ENCODE peak calls at places on chromosomes 13 and 19, in eight cellular contexts. G is astrocyte, U is right lobe of liver, B is fibroblast of pulmonary artery, T is endothelial cell, M is fibroblast of lung, K is tibial artery, J is H1. Q is an unnamed sample.

GRCh38 chr13:33137726-33138125 is 121.5 kb downstream of the KL start:
- DNase-seq in U (no peak), J (no peak), T (no peak), M (no peak), B (no peak), K (no peak), G (no peak), Q (no peak)

GRCh38 chr13:114279770-114280169 is 1.6 kb upstream of the UPF3A start:
- DNase-seq in G (no peak), K (no peak), M (no peak), U (no peak), B (no peak), J (no peak), T (no peak), Q (no peak)

GRCh38 chr19:48258350-48258749 is 2.6 kb upstream of the CARD8 start:
- DNase-seq in J (no peak), B (peak; percentile 34), T (no peak), K (no peak), U (no peak), G (peak; percentile 4), M (peak; percentile 21), Q (no peak)

GRCh38 chr13:56510836-56511235 is 629.9 kb upstream of the PRR20A start:
- DNase-seq in M (no peak), U (no peak), T (no peak), J (no peak), G (no peak), B (no peak), K (no peak), Q (no peak)

GRCh38 chr19:34253711-34254551 is 423 bp upstream of the GARRE1 start:
- DNase-seq in J (peak; percentile 96), G (no peak), T (peak; percentile 88), K (peak; percentile 82), U (peak; percentile 92), B (no peak), M (peak; percentile 59), Q (peak; percentile 94)

GRCh38 chr19:51607920-51608562 is 22.2 kb downstream of the SIGLEC5 start:
- DNase-seq in K (peak; percentile 78), J (peak; percentile 91), T (peak; percentile 97), U (peak; percentile 67), B (peak; percentile 85), M (peak; percentile 39), G (peak; percentile 24), Q (peak; percentile 78)

GRCh38 chr13:112474869-112475268 is 98.7 kb downstream of the SPACA7 start:
- DNase-seq in M (no peak), K (no peak), U (no peak), J (no peak), B (no peak), G (no peak), T (no peak), Q (no peak)

GRCh38 chr13:79810671-79811070 is 329.7 kb downstream of the NDFIP2 start:
- DNase-seq in K (no peak), M (peak; percentile 77), T (no peak), J (no peak), U (no peak), G (peak; percentile 71), B (peak; percentile 62), Q (no peak)

GRCh38 chr19:53991224-53992113 is at the start of gene CACNG6:
- DNase-seq in U (no peak), M (peak; percentile 24), J (peak; percentile 77), T (peak; percentile 30), K (no peak), B (peak; percentile 49), G (no peak), Q (no peak)

GRCh38 chr13:50162001-50162400 is 146.8 kb downstream of the KCNRG start:
- DNase-seq in B (no peak), J (no peak), T (no peak), M (no peak), G (no peak), K (no peak), U (no peak), Q (no peak)

GRCh38 chr13:101917475-101917810 is 465.0 kb downstream of the ITGBL1 start:
- DNase-seq in K (no peak), U (no peak), G (no peak), B (no peak), T (no peak), J (peak; percentile 51), M (no peak), Q (no peak)

GRCh38 chr19:13260883-13261653 is 110.9 kb downstream of the IER2 start:
- DNase-seq in U (no peak), M (peak; percentile 88), K (no peak), T (no peak), B (peak; percentile 68), G (peak; percentile 84), J (no peak), Q (no peak)

GRCh38 chr13:44421853-44422525 is 48.4 kb downstream of the SERP2 start:
- DNase-seq in M (no peak), G (no peak), U (peak; percentile 17), K (no peak), T (no peak), B (no peak), J (no peak), Q (no peak)

GRCh38 chr13:109873351-109874123 is 87.2 kb upstream of the IRS2 start:
- DNase-seq in J (no peak), B (no peak), G (no peak), T (no peak), M (no peak), K (no peak), U (no peak), Q (no peak)

GRCh38 chr13:65454403-65454802 is 1775.7 kb downstream of the PCDH9 start:
- DNase-seq in K (no peak), M (no peak), U (no peak), B (no peak), T (no peak), G (no peak), J (no peak), Q (no peak)

DNA sequence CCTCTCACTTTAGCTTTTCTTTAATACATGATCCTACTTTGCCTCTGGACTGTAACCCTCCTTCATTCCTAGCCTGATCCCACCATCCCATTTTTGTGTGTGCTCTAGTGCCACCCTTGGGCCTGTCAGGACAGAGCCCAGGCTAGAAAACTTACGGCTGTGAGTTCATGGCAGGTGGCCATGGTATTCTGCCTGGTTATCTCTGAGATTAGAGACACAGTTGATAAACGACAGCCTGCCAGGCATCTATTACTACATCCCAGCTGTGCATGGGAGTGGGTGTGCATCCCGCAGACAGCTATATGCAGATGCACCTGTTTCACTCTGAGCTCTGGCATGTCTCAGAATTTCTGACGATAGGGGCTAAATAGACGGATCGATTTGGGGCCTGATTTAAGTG is 110.9 kb downstream of the HS6ST3 start:
- DNase-seq in T (no peak), B (no peak), J (no peak), U (no peak), M (no peak), G (no peak), K (no peak), Q (no peak)
- TF ChIP-seq CTCF in T (no peak), B (no peak), J (peak; percentile 8), U (no peak), M (no peak), G (no peak), K (no peak), Q (no peak)

GRCh38 chr19:40601061-40601973 is at the start of gene LTBP4:
- DNase-seq in T (peak; percentile 40), U (no peak), G (no peak), J (no peak), M (peak; percentile 42), K (peak; percentile 56), B (no peak), Q (peak; percentile 79)

GRCh38 chr19:40605201-40605971 is 4.2 kb downstream of the LTBP4 start:
- DNase-seq in J (peak; percentile 81), G (peak; percentile 51), M (peak; percentile 72), B (peak; percentile 55), T (peak; percentile 48), K (peak; percentile 66), U (peak; percentile 78), Q (peak; percentile 94)

GRCh38 chr19:40603719-40604646 is 2.8 kb downstream of the LTBP4 start:
- DNase-seq in J (peak; percentile 97), K (peak; percentile 99), B (peak; percentile 98), U (peak; percentile 98), T (peak; percentile 88), G (peak; percentile 87), M (peak; percentile 93), Q (peak; percentile 100)

GRCh38 chr19:40604647-40605200 is 3.6 kb downstream of the LTBP4 start:
- DNase-seq in M (no peak), J (no peak), T (no peak), K (no peak), G (no peak), U (no peak), B (no peak), Q (peak; percentile 80)

GRCh38 chr19:40603071-40603718 is 2.0 kb downstream of the LTBP4 start:
- DNase-seq in U (no peak), B (peak; percentile 70), T (no peak), M (peak; percentile 67), K (no peak), J (no peak), G (peak; percentile 57), Q (no peak)
- TF ChIP-seq CTCF in U (no peak), B (peak; percentile 5), T (no peak), M (no peak), K (no peak), J (no peak), G (no peak), Q (no peak)

GRCh38 chr13:41973247-41973741 is 12.4 kb upstream of the VWA8 start:
- DNase-seq in K (no peak), J (peak; percentile 76), B (no peak), U (peak; percentile 55), T (no peak), G (no peak), M (no peak), Q (no peak)
- TF ChIP-seq CTCF in K (no peak), J (peak; percentile 54), B (peak; percentile 12), U (peak; percentile 51), T (no peak), G (peak; percentile 6), M (no peak), Q (no peak)

GRCh38 chr13:29104461-29104860 is 284.3 kb downstream of the MTUS2 start:
- DNase-seq in B (no peak), G (no peak), T (no peak), K (no peak), J (no peak), U (no peak), M (no peak), Q (no peak)

GRCh38 chr13:29103036-29103800 is 283.1 kb downstream of the MTUS2 start:
- DNase-seq in B (no peak), G (no peak), J (no peak), T (no peak), U (no peak), K (no peak), M (no peak), Q (no peak)

GRCh38 chr13:29106651-29107050 is 286.5 kb downstream of the MTUS2 start:
- DNase-seq in G (no peak), U (no peak), T (no peak), M (no peak), K (no peak), B (no peak), J (no peak), Q (no peak)

GRCh38 chr13:29110003-29110402 is 289.9 kb downstream of the MTUS2 start:
- DNase-seq in B (no peak), K (no peak), U (no peak), J (no peak), M (no peak), T (no peak), G (no peak), Q (no peak)

DNA sequence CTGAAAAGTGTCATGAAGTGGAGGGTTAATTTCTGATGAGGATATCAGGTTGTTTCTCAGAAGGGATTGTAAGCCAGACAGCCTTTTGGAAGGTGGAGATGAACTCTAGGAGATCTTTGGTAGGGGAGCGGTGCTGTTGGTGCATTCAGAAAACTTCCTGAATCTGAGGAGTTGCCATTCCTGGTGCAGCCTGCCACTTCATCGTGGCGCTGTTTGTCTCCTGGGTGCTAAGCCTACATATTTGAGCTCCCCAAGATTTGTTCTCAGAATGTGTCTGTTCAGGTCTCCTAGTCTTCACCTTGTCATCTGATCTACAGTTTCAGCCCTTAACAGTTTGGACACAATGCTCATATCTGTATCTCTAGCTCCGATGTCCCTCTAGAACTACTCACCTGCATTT is 285.6 kb downstream of the MTUS2 start:
- DNase-seq in U (no peak), T (no peak), G (no peak), B (no peak), M (no peak), J (peak; percentile 48), K (no peak), Q (no peak)
- TF ChIP-seq CTCF in U (peak; percentile 39), T (peak; percentile 37), G (no peak), B (no peak), M (no peak), J (peak; percentile 71), K (no peak), Q (no peak)